ENCODE peak calls at places on chromosomes 16 and 17, in nine cellular contexts. C, M, B, A, V, H, O, T and D are unnamed samples.

GRCh38 chr16:5916711-5917191 is 819.2 kb upstream of the EEF2KMT start:
- DNase-seq in C (no peak), M (peak; percentile 67), B (peak; percentile 21), A (no peak), V (no peak), H (no peak), O (no peak), T (no peak), D (no peak)

GRCh38 chr16:90047714-90048346 is 28.6 kb upstream of the DBNDD1 start:
- DNase-seq in C (no peak), M (no peak), B (no peak), A (no peak), V (no peak), H (no peak), O (no peak), T (no peak), D (no peak)

GRCh38 chr17:79422236-79422635 is 188.6 kb downstream of the RBFOX3 start:
- DNase-seq in C (no peak), M (no peak), B (no peak), A (no peak), V (no peak), H (no peak), O (no peak), T (no peak), D (no peak)

GRCh38 chr17:60080545-60080944 is 1.8 kb upstream of the HEATR6 start:
- DNase-seq in C (no peak), M (no peak), B (no peak), A (no peak), V (no peak), H (no peak), O (no peak), T (no peak), D (no peak)

GRCh38 chr17:39138416-39139136 is 12.9 kb downstream of the PLXDC1 start:
- DNase-seq in C (no peak), M (peak; percentile 51), B (no peak), A (no peak), V (no peak), H (no peak), O (no peak), T (no peak), D (no peak)

GRCh38 chr17:7029659-7030058 is 6.2 kb upstream of the SLC16A13 start:
- DNase-seq in C (no peak), M (no peak), B (no peak), A (peak; percentile 92), V (no peak), H (no peak), O (peak; percentile 66), T (no peak), D (no peak)

GRCh38 chr17:8047769-8048110 is 8.9 kb downstream of the ALOX15B start:
- DNase-seq in C (no peak), M (no peak), B (no peak), A (no peak), V (peak; percentile 45), H (no peak), O (no peak), T (no peak), D (no peak)

GRCh38 chr17:37097162-37097561 is 148.4 kb downstream of the AATF start:
- DNase-seq in C (no peak), M (no peak), B (no peak), A (no peak), V (no peak), H (no peak), O (no peak), T (no peak), D (no peak)

GRCh38 chr17:51164911-51165679 is 1.1 kb upstream of the NME2 start:
- DNase-seq in C (no peak), M (peak; percentile 13), B (peak; percentile 63), A (no peak), V (no peak), H (no peak), O (no peak), T (no peak), D (no peak)

GRCh38 chr16:53773881-53774280 is 69.9 kb downstream of the FTO start:
- DNase-seq in C (no peak), M (peak; percentile 61), B (no peak), A (no peak), V (no peak), H (no peak), O (no peak), T (peak; percentile 52), D (no peak)

GRCh38 chr17:42406602-42407288 is 16.3 kb downstream of the CAVIN1 start:
- DNase-seq in C (no peak), M (no peak), B (no peak), A (peak; percentile 56), V (no peak), H (no peak), O (no peak), T (no peak), D (no peak)

GRCh38 chr16:75535901-75536300 is at the start of gene CHST5:
- DNase-seq in C (no peak), M (no peak), B (no peak), A (no peak), V (peak; percentile 31), H (no peak), O (no peak), T (no peak), D (peak; percentile 53)

GRCh38 chr16:77574867-77575619 is 140.2 kb upstream of the ADAMTS18 start:
- DNase-seq in C (no peak), M (no peak), B (no peak), A (peak; percentile 98), V (no peak), H (peak; percentile 43), O (no peak), T (no peak), D (no peak)

GRCh38 chr17:39934324-39934723 is 6.8 kb downstream of the LRRC3C start:
- DNase-seq in C (no peak), M (no peak), B (no peak), A (no peak), V (no peak), H (no peak), O (no peak), T (no peak), D (no peak)

GRCh38 chr17:67608691-67609090 is 109.0 kb upstream of the NOL11 start:
- DNase-seq in C (no peak), M (peak; percentile 66), B (no peak), A (peak; percentile 21), V (no peak), H (no peak), O (peak; percentile 58), T (peak; percentile 76), D (no peak)

GRCh38 chr16:52496051-52496876 is 50.7 kb downstream of the TOX3 start:
- DNase-seq in C (no peak), M (no peak), B (no peak), A (no peak), V (no peak), H (no peak), O (no peak), T (no peak), D (no peak)

GRCh38 chr17:36690190-36690589 is 88.8 kb downstream of the MRM1 start:
- DNase-seq in C (no peak), M (no peak), B (no peak), A (no peak), V (no peak), H (no peak), O (no peak), T (no peak), D (no peak)

GRCh38 chr16:88116121-88116900 is 165.1 kb downstream of the BANP start:
- DNase-seq in C (no peak), M (peak; percentile 51), B (no peak), A (no peak), V (no peak), H (no peak), O (no peak), T (peak; percentile 58), D (peak; percentile 75)

GRCh38 chr17:82871056-82871775 is 31.4 kb upstream of the ZNF750 start:
- DNase-seq in C (no peak), M (no peak), B (no peak), A (peak; percentile 71), V (no peak), H (no peak), O (peak; percentile 91), T (no peak), D (no peak)

GRCh38 chr16:8863594-8864424 is 5.0 kb downstream of the CARHSP1 start:
- DNase-seq in C (no peak), M (peak; percentile 38), B (peak; percentile 84), A (no peak), V (no peak), H (peak; percentile 54), O (no peak), T (no peak), D (no peak)

GRCh38 chr16:58363746-58364393 is 28.4 kb upstream of the GINS3 start:
- DNase-seq in C (no peak), M (no peak), B (no peak), A (no peak), V (no peak), H (no peak), O (no peak), T (no peak), D (no peak)
- TF ChIP-seq CTCF in C (no peak), M (no peak), B (no peak), A (no peak), V (no peak), H (no peak), O (no peak), T (no peak), D (no peak)

GRCh38 chr17:76473541-76473985 is 6.2 kb downstream of the AANAT start:
- DNase-seq in C (no peak), M (no peak), B (no peak), A (no peak), V (peak; percentile 67), H (no peak), O (peak; percentile 39), T (no peak), D (peak; percentile 90)
- TF ChIP-seq CTCF in C (peak; percentile 47), M (peak; percentile 25), B (peak; percentile 32), A (no peak), V (peak; percentile 12), H (peak; percentile 25), O (peak; percentile 29), T (peak; percentile 26), D (peak; percentile 65)

GRCh38 chr17:78362671-78363070 is 2.8 kb upstream of the SOCS3 start:
- DNase-seq in C (no peak), M (no peak), B (no peak), A (no peak), V (no peak), H (no peak), O (no peak), T (no peak), D (no peak)
- TF ChIP-seq CTCF in C (no peak), M (no peak), B (no peak), A (no peak), V (no peak), H (no peak), O (no peak), T (peak; percentile 4), D (peak; percentile 31)

DNA sequence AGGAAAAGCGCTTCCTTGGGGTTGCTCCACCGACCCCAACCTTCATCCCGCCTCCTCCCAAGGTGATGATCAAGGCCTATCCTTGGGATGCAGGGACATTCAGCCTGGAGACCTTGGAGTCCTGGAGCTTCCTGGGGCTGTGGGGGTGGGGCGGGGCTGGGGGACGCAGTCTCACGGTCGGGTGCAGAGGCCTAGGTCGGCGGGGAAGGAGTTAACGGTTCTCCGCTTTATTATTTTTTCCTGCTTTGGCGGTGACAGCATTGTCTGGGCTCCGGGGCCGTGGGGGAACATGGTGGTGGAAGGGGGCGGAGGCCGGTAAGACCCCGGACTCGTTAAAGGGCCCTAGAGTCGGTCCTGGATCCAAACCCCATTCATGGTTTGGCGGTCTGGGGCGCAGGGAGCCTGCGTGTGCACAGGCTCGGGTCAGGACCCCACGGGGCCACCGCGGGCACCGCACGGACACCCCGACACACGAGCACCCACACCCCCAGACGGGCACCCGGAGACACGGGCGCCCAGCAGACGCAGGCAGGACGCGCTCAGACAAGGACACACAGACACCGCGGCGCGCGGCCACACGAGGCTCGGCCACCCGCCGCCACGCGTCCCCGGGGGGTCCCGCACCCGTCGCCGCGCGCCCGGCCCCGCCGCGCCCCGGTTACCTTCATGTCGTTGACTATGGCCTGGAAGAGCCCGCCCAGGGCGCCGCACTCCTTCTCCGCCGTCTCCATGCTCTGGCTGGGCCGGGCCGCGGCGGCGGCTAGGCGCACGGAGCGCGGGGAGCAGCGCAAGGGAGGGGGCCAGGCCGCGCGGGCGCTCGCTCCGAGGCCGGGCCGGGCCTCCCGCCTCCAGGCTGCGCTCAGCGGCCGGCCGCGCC is 554 bp downstream of the MTSS2 start:
- DNase-seq in C (no peak), M (no peak), B (peak; percentile 43), A (no peak), V (no peak), H (peak; percentile 46), O (no peak), T (no peak), D (peak; percentile 91)
- TF ChIP-seq CTCF in C (no peak), M (no peak), B (no peak), A (no peak), V (no peak), H (no peak), O (no peak), T (no peak), D (no peak)